ENCODE peak calls at places on chromosomes 3 and 15, in five cellular contexts. O is upper lobe of right lung, T is cerebellar cortex, A is HFF-Myc, D is mesothelial cell of epicardium. L is an unnamed sample.

GRCh38 chr3:59280113-59280512 is 230.3 kb upstream of the CFAP20DC start:
- DNase-seq in A (no peak), D (no peak), O (no peak), T (no peak), L (no peak)

GRCh38 chr3:97863025-97863424 is 41.2 kb downstream of the CRYBG3 start:
- DNase-seq in D (no peak), T (no peak), O (no peak), A (no peak), L (no peak)

GRCh38 chr15:52021128-52021671 is 2.2 kb downstream of the MAPK6 start:
- DNase-seq in D (no peak), O (no peak), A (peak; percentile 71), T (peak; percentile 23), L (peak; percentile 73)

GRCh38 chr3:161217496-161217895 is 3.6 kb upstream of the NMD3 start:
- DNase-seq in A (no peak), O (no peak), D (no peak), T (no peak), L (peak; percentile 22)

GRCh38 chr3:171873561-171873960 is 30.4 kb downstream of the TMEM212 start:
- DNase-seq in D (no peak), O (no peak), A (peak; percentile 74), T (no peak), L (peak; percentile 65)

GRCh38 chr3:60056394-60056793 is 1006.6 kb upstream of the CFAP20DC start:
- DNase-seq in T (no peak), D (no peak), O (no peak), A (no peak), L (no peak)

GRCh38 chr15:67038721-67039120 is 26.7 kb upstream of the SMAD3 start:
- DNase-seq in O (no peak), A (no peak), D (no peak), T (no peak), L (no peak)

GRCh38 chr15:67063689-67064606 is 1.5 kb upstream of the SMAD3 start:
- DNase-seq in T (peak; percentile 33), A (no peak), O (peak; percentile 80), D (peak; percentile 57), L (no peak)

GRCh38 chr3:59043391-59043790 is 6.4 kb downstream of the CFAP20DC start:
- DNase-seq in A (no peak), D (no peak), O (no peak), T (no peak), L (no peak)